ENCODE peak calls at places on chromosomes 3 and 15, in six cellular contexts. R is transverse colon, J is A549, H is ovary, T is stomach, X is H1. B is an unnamed sample.

GRCh38 chr15:26831951-26832350 is 34.9 kb upstream of the GABRA5 start:
- DNase-seq in J (no peak), T (no peak), R (no peak), H (no peak), X (no peak), B (no peak)

GRCh38 chr3:98589331-98589870 is 4.0 kb downstream of the CPOX start:
- DNase-seq in R (no peak), J (no peak), T (no peak), H (no peak), X (no peak), B (no peak)

GRCh38 chr15:52112203-52112750 is 298 bp downstream of the BCL2L10 start:
- DNase-seq in J (no peak), X (no peak), R (peak), T (peak), H (no peak), B (no peak)

GRCh38 chr3:112605285-112605684 is 35.7 kb downstream of the CCDC80 start:
- DNase-seq in X (no peak), H (no peak), T (no peak), R (no peak), J (peak), B (no peak)

GRCh38 chr3:62332771-62333381 is 40.5 kb downstream of the FEZF2 start:
- DNase-seq in T (no peak), X (no peak), R (no peak), J (peak), H (no peak), B (no peak)

GRCh38 chr15:91632176-91632575 is 221.3 kb upstream of the SLCO3A1 start:
- DNase-seq in X (no peak), R (no peak), J (no peak), H (no peak), T (no peak), B (no peak)

GRCh38 chr3:69930564-69930963 is 69.0 kb upstream of the SAMMSON start:
- DNase-seq in R (no peak), J (no peak), T (no peak), H (no peak), X (no peak), B (no peak)

GRCh38 chr3:16871915-16872842 is 12.6 kb upstream of the PLCL2 start:
- DNase-seq in T (no peak), X (no peak), R (no peak), J (no peak), H (no peak), B (no peak)

GRCh38 chr3:127431066-127431465 is 143.2 kb upstream of the PRR20G start:
- DNase-seq in J (no peak), X (peak), R (no peak), H (no peak), T (no peak), B (peak)

GRCh38 chr3:190694335-190695001 is 168.0 kb downstream of the GMNC start:
- DNase-seq in J (no peak), H (no peak), T (no peak), R (no peak), X (no peak), B (no peak)

GRCh38 chr3:46488735-46489361 is 8.9 kb upstream of the RTP3 start:
- DNase-seq in T (peak), J (peak), X (peak), H (peak), R (peak), B (peak)

GRCh38 chr15:25864966-25865365 is 1.8 kb upstream of the ATP10A start:
- DNase-seq in X (no peak), T (no peak), H (no peak), R (no peak), J (no peak), B (no peak)

GRCh38 chr3:187902041-187902471 is 156.8 kb upstream of the BCL6 start:
- DNase-seq in R (no peak), T (no peak), H (no peak), X (no peak), J (no peak), B (no peak)

GRCh38 chr3:16437640-16438039 is 75.9 kb downstream of the RFTN1 start:
- DNase-seq in T (no peak), H (no peak), X (no peak), R (no peak), J (no peak), B (no peak)

GRCh38 chr15:35736150-35736549 is 190.2 kb upstream of the DPH6 start:
- DNase-seq in X (no peak), J (no peak), T (peak), R (no peak), H (no peak), B (no peak)

GRCh38 chr3:49930241-49930690 is 655 bp upstream of the MON1A start:
- DNase-seq in X (no peak), T (no peak), R (no peak), J (no peak), H (no peak), B (no peak)

GRCh38 chr15:60605879-60606304 is 127.0 kb upstream of the ICE2 start:
- DNase-seq in T (no peak), X (no peak), J (no peak), R (no peak), H (no peak), B (no peak)

GRCh38 chr3:75906555-75907112 is 121.3 kb upstream of the ZNF717 start:
- DNase-seq in H (no peak), J (no peak), R (no peak), X (peak), T (no peak), B (no peak)

GRCh38 chr15:85473455-85473854 is 93.1 kb downstream of the AKAP13 start:
- DNase-seq in T (no peak), J (no peak), H (no peak), X (no peak), R (no peak), B (no peak)

GRCh38 chr3:12486001-12486400 is 1.7 kb downstream of the TSEN2 start:
- DNase-seq in X (no peak), R (no peak), T (no peak), J (no peak), H (no peak), B (no peak)

GRCh38 chr3:114176487-114176886 is 2.4 kb downstream of the DRD3 start:
- DNase-seq in T (no peak), J (no peak), X (no peak), H (no peak), R (no peak), B (no peak)

GRCh38 chr3:114178770-114179368 is at the start of gene DRD3:
- DNase-seq in J (peak), H (no peak), X (peak), T (no peak), R (no peak), B (no peak)

GRCh38 chr3:114171677-114172076 is 7.2 kb downstream of the DRD3 start:
- DNase-seq in T (no peak), H (no peak), R (no peak), J (no peak), X (no peak), B (no peak)

GRCh38 chr3:114176890-114177289 is 2.0 kb downstream of the DRD3 start:
- DNase-seq in J (no peak), T (no peak), R (no peak), X (no peak), H (no peak), B (no peak)

DNA sequence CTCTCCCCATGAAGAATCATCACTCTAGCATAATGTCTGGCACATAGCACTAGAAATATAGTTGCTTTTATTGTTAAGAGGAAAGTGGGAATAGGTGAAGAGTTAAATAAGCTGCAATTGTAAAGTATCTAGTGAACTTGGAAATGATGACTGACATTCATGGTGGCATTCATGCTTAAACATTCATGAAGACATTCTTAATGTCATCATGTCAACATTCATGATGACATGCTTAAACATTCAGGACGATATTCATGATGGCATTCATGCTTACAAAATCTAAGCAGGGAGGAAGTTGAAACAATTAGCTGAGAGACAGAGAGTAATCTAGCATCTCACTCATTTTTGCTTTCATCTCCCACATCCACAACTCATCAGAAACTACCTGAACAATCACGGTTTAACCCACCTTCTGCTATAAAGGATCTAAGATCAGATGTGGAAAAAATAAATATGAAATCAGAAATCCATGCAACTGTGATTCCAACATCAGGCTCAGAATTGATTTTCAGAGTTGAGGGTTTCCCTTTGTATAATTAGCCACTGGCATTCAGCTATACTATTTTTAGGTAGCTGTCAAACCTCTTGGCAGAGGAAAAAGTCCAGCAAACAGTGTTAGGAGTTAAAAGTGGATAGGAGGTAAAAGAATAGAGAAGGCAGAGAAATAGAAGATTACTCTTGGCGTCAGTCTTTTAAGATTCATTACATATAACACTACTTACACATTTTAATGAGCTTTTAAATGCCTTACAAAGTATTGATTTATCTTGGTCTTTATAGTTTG is 3.5 kb downstream of the DRD3 start:
- DNase-seq in H (no peak), X (no peak), J (no peak), R (no peak), T (no peak), B (no peak)
- TF ChIP-seq EP300 in H (no peak), X (no peak), J (no peak), R (no peak), T (no peak), B (no peak)

DNA sequence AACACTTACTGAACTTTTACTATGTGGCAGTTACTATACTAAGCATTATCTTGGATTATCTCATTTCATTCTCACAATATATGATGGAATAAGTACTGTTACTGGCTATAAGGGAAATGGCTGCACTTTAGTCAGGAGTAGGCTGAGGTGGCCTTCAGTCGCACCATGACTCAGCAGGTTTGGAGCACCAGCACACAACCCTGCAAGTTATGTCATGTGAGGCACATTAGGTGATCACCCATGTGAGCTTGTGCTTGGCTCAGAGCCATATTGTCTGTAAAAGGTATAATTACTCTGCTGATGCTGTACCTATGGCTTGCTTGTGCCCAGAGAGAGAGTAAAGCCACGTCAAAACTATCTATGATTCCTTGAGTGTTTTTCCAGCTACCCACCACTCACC is 54.1 kb upstream of the TIPARP start:
- DNase-seq in J (peak), R (peak), X (no peak), T (no peak), H (no peak), B (no peak)
- TF ChIP-seq EP300 in J (no peak), R (no peak), X (no peak), T (no peak), H (no peak), B (no peak)

DNA sequence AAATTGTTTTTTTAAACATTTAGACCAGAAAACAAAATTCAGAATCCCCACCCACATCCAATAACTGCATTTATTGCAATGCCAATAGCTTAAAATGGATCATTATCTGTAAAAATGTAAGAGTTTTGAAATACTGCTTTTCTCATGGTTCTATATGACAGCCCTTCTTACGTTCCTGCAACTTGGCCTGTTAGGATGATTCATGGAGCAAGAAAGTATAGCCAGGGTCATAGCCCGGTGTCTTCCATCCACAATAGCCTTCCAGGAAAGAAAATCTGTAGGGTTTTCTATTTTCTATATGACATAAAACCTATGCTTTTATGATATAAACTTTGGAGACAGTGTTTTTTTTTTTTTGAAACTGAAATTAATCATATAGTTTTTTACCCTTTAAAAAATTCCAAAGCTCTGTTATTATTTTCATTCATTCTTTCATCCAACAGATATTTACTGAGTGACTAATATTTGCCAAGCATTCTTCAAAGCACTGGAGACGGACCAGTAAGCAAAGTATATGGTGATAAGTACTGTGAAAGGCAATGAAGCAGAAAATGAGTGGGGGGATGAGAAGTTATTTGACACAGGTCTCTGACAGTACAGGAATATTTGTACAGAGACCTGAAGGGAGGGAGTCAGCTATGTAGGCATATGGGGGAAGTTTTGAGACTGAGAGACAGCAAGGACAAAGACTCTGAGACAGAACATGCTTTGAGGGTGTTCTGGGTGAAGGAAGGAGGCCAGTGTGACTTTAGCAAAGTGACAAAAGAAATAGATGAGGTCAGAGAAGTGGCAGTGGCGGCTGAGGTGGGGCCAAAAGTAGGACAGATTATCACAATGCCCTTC is 29.0 kb upstream of the SLC2A2 start:
- DNase-seq in R (no peak), H (no peak), T (no peak), J (peak), X (no peak), B (no peak)
- TF ChIP-seq EP300 in R (no peak), H (no peak), T (no peak), J (peak), X (no peak), B (no peak)

GRCh38 chr3:4849739-4850138 is 129.5 kb upstream of the BHLHE40 start:
- DNase-seq in T (no peak), J (no peak), H (no peak), R (no peak), X (no peak), B (no peak)
- TF ChIP-seq EP300 in T (no peak), J (no peak), H (no peak), R (no peak), X (no peak), B (no peak)

GRCh38 chr3:157130138-157130880 is 29.6 kb downstream of the CCNL1 start:
- DNase-seq in R (peak), T (peak), J (peak), H (peak), X (peak), B (peak)
- TF ChIP-seq EP300 in R (peak), T (no peak), J (peak), H (no peak), X (no peak), B (no peak)

DNA sequence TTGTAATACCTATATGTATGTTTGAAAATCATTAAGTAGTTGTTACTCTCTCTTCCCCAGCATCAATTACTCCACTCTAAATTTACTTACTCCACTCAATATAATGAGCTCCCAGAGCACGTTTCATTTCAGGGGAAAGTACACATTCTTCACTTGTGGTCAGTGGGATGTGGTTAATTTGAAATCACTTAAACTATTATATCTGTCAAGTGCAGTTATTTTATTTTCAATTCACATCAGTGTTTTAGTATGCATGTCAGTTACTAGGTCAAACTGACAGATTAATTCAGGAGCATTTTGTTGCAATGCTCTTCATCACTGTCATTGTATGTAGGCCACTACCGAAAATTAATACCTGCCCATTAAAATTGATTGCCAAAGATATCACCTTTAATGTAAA is 376.1 kb downstream of the ZIC4 start:
- DNase-seq in H (no peak), X (no peak), J (no peak), T (no peak), R (no peak), B (no peak)
- TF ChIP-seq EP300 in H (no peak), X (no peak), J (no peak), T (no peak), R (no peak), B (no peak)

GRCh38 chr3:13579089-13579488 is 30.2 kb downstream of the FBLN2 start:
- DNase-seq in J (no peak), T (no peak), H (no peak), R (no peak), X (no peak), B (no peak)

GRCh38 chr3:13578246-13578645 is 29.3 kb downstream of the FBLN2 start:
- DNase-seq in R (no peak), J (no peak), T (no peak), H (no peak), X (no peak), B (no peak)

GRCh38 chr3:13581485-13582365 is 32.8 kb downstream of the FBLN2 start:
- DNase-seq in T (no peak), R (no peak), J (no peak), X (no peak), H (no peak), B (no peak)

GRCh38 chr3:13582366-13583250 is 33.7 kb downstream of the FBLN2 start:
- DNase-seq in T (no peak), X (no peak), H (no peak), J (no peak), R (no peak), B (no peak)

DNA sequence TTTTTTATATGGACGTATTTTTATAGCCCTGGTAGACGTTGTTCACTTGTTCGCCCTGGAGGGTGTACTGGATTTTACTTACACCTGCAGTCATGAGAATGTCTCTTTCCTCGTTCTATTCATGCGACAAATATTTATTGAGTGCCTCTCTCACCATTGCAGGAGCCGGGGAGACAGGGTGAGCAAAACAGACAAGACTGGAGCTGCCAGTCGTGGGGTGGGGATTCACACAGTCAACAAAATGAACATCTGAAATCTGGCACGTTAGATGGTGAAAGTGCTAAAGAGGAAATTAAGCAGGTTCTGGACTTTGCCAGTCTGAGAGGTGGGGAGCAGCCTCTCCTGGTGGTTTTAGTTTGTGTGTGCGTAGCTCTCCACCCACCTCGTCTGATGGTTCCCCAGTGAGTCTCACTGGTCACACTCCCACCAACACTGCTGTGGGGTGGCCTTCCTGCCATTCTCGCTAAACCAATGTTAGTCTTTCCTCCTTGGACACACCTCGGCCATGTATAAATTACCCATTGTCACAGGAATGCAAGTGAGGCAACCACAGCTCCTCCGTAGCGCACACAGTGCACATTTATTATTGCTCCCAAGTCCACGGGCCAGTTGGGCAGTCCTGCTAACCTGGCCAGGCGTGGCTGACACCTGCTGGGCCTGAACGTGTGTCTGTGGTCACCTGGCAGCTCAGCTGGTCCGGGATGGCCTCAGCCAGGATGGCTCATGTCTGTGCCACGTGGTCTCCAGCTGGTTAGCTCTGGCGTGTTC is 31.5 kb downstream of the FBLN2 start:
- DNase-seq in R (no peak), H (no peak), X (no peak), J (no peak), T (no peak), B (no peak)
- TF ChIP-seq EP300 in R (no peak), H (no peak), X (no peak), J (no peak), T (no peak), B (no peak)

DNA sequence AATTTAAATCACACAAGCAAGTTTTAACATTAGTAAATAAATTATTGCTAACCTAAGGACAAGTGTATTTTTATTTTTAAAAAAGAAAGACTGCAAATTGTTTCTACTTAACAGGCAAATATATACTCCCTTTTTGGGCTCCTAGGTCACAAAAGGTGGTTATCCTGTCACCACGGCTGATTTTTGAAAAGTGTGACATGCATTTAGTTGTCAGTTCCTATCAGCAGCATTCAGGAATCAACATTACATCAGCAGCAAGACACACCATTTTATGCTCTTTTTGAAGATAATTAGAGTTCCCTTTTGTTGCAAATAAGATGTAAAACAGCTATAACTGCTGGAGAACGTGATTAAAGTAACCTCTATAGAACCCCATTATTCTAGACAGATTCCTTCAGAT is 357.5 kb upstream of the TMCO5A start:
- DNase-seq in R (no peak), T (no peak), J (no peak), X (no peak), H (no peak), B (no peak)
- TF ChIP-seq EP300 in R (no peak), T (no peak), J (no peak), X (no peak), H (no peak), B (no peak)